ENCODE peak calls at places on chromosomes 6 and 20, in eight cellular contexts. One of them, this sample, is unnamed.

GRCh38 chr20:36575066-36575743 is 1.8 kb downstream of the TGIF2 start:
- DNase-seq in HCT116: no peak
- DNase-seq in K562: peak; percentile 57
- DNase-seq in GM23338: peak; percentile 60
- DNase-seq in GM12878: no peak
- DNase-seq in HL-60: peak; percentile 21
- DNase-seq in HepG2: peak; percentile 73
- DNase-seq in SK-N-SH: peak; percentile 81
- DNase-seq in this sample: no peak

GRCh38 chr6:116397960-116398359 is 27.2 kb downstream of the DSE start:
- DNase-seq in HCT116: no peak
- DNase-seq in K562: no peak
- DNase-seq in GM23338: no peak
- DNase-seq in GM12878: no peak
- DNase-seq in HL-60: no peak
- DNase-seq in HepG2: no peak
- DNase-seq in SK-N-SH: no peak
- DNase-seq in this sample: no peak

GRCh38 chr6:24907959-24908358 is 27.8 kb downstream of the RIPOR2 start:
- DNase-seq in HCT116: no peak
- DNase-seq in K562: no peak
- DNase-seq in GM23338: no peak
- DNase-seq in GM12878: no peak
- DNase-seq in HL-60: no peak
- DNase-seq in HepG2: no peak
- DNase-seq in SK-N-SH: no peak
- DNase-seq in this sample: no peak

GRCh38 chr6:153092082-153093013 is 38.7 kb downstream of the RGS17 start:
- DNase-seq in HCT116: peak; percentile 48
- DNase-seq in K562: no peak
- DNase-seq in GM23338: no peak
- DNase-seq in GM12878: peak; percentile 43
- DNase-seq in HL-60: no peak
- DNase-seq in HepG2: no peak
- DNase-seq in SK-N-SH: no peak
- DNase-seq in this sample: no peak

GRCh38 chr20:37365760-37366638 is 20.1 kb downstream of the SRC start:
- DNase-seq in HCT116: no peak
- DNase-seq in K562: no peak
- DNase-seq in GM23338: no peak
- DNase-seq in GM12878: peak; percentile 90
- DNase-seq in HL-60: peak; percentile 61
- DNase-seq in HepG2: no peak
- DNase-seq in SK-N-SH: no peak
- DNase-seq in this sample: no peak

GRCh38 chr6:54681987-54682386 is 164.6 kb upstream of the FAM83B start:
- DNase-seq in HCT116: peak; percentile 12
- DNase-seq in K562: no peak
- DNase-seq in GM23338: no peak
- DNase-seq in GM12878: no peak
- DNase-seq in HL-60: no peak
- DNase-seq in HepG2: no peak
- DNase-seq in SK-N-SH: no peak
- DNase-seq in this sample: peak; percentile 15

GRCh38 chr20:8155848-8156602 is 24.0 kb downstream of the PLCB1 start:
- DNase-seq in HCT116: no peak
- DNase-seq in K562: no peak
- DNase-seq in GM23338: no peak
- DNase-seq in GM12878: no peak
- DNase-seq in HL-60: no peak
- DNase-seq in HepG2: peak; percentile 47
- DNase-seq in SK-N-SH: no peak
- DNase-seq in this sample: no peak

GRCh38 chr6:10555625-10556309 is 34.6 kb downstream of the GCNT2 start:
- DNase-seq in HCT116: no peak
- DNase-seq in K562: no peak
- DNase-seq in GM23338: peak; percentile 91
- DNase-seq in GM12878: no peak
- DNase-seq in HL-60: no peak
- DNase-seq in HepG2: no peak
- DNase-seq in SK-N-SH: peak; percentile 65
- DNase-seq in this sample: no peak

GRCh38 chr6:109523478-109523877 is 40.5 kb upstream of the ZBTB24 start:
- DNase-seq in HCT116: no peak
- DNase-seq in K562: no peak
- DNase-seq in GM23338: no peak
- DNase-seq in GM12878: no peak
- DNase-seq in HL-60: no peak
- DNase-seq in HepG2: no peak
- DNase-seq in SK-N-SH: no peak
- DNase-seq in this sample: no peak

GRCh38 chr20:2748551-2749342 is 51.7 kb downstream of the CPXM1 start:
- DNase-seq in HCT116: no peak
- DNase-seq in K562: no peak
- DNase-seq in GM23338: peak; percentile 84
- DNase-seq in GM12878: no peak
- DNase-seq in HL-60: no peak
- DNase-seq in HepG2: no peak
- DNase-seq in SK-N-SH: no peak
- DNase-seq in this sample: no peak

GRCh38 chr20:33689973-33690372 is 3.8 kb upstream of the E2F1 start:
- DNase-seq in HCT116: no peak
- DNase-seq in K562: peak; percentile 73
- DNase-seq in GM23338: no peak
- DNase-seq in GM12878: no peak
- DNase-seq in HL-60: peak; percentile 72
- DNase-seq in HepG2: peak; percentile 50
- DNase-seq in SK-N-SH: no peak
- DNase-seq in this sample: no peak

GRCh38 chr20:36231331-36231730 is 4.9 kb upstream of the AAR2 start:
- DNase-seq in HCT116: no peak
- DNase-seq in K562: no peak
- DNase-seq in GM23338: peak; percentile 50
- DNase-seq in GM12878: no peak
- DNase-seq in HL-60: no peak
- DNase-seq in HepG2: no peak
- DNase-seq in SK-N-SH: no peak
- DNase-seq in this sample: no peak

GRCh38 chr6:56521454-56521853 is 121.2 kb downstream of the DST start:
- DNase-seq in HCT116: no peak
- DNase-seq in K562: no peak
- DNase-seq in GM23338: no peak
- DNase-seq in GM12878: no peak
- DNase-seq in HL-60: no peak
- DNase-seq in HepG2: peak; percentile 83
- DNase-seq in SK-N-SH: no peak
- DNase-seq in this sample: no peak

GRCh38 chr20:47984437-47984836 is 199.2 kb upstream of the SULF2 start:
- DNase-seq in HCT116: no peak
- DNase-seq in K562: no peak
- DNase-seq in GM23338: no peak
- DNase-seq in GM12878: no peak
- DNase-seq in HL-60: no peak
- DNase-seq in HepG2: no peak
- DNase-seq in SK-N-SH: no peak
- DNase-seq in this sample: no peak

GRCh38 chr6:155591741-155592140 is 136.1 kb upstream of the NOX3 start:
- DNase-seq in HCT116: no peak
- DNase-seq in K562: no peak
- DNase-seq in GM23338: no peak
- DNase-seq in GM12878: no peak
- DNase-seq in HL-60: no peak
- DNase-seq in HepG2: no peak
- DNase-seq in SK-N-SH: no peak
- DNase-seq in this sample: no peak

GRCh38 chr20:32510601-32511357 is 74.4 kb downstream of the NOL4L start:
- DNase-seq in HCT116: no peak
- DNase-seq in K562: peak; percentile 76
- DNase-seq in GM23338: no peak
- DNase-seq in GM12878: no peak
- DNase-seq in HL-60: no peak
- DNase-seq in HepG2: peak; percentile 44
- DNase-seq in SK-N-SH: no peak
- DNase-seq in this sample: no peak

GRCh38 chr20:63241272-63241671 is 5.6 kb downstream of the BIRC7 start:
- DNase-seq in HCT116: no peak
- DNase-seq in K562: no peak
- DNase-seq in GM23338: no peak
- DNase-seq in GM12878: no peak
- DNase-seq in HL-60: no peak
- DNase-seq in HepG2: no peak
- DNase-seq in SK-N-SH: no peak
- DNase-seq in this sample: no peak

GRCh38 chr6:27839303-27840081 is 72.7 kb downstream of the OR2B2 start:
- DNase-seq in HCT116: no peak
- DNase-seq in K562: no peak
- DNase-seq in GM23338: no peak
- DNase-seq in GM12878: no peak
- DNase-seq in HL-60: peak; percentile 36
- DNase-seq in HepG2: peak; percentile 59
- DNase-seq in SK-N-SH: peak; percentile 32
- DNase-seq in this sample: peak; percentile 46

GRCh38 chr6:41688256-41688965 is 47.0 kb downstream of the TFEB start:
- DNase-seq in HCT116: no peak
- DNase-seq in K562: no peak
- DNase-seq in GM23338: no peak
- DNase-seq in GM12878: no peak
- DNase-seq in HL-60: no peak
- DNase-seq in HepG2: no peak
- DNase-seq in SK-N-SH: no peak
- DNase-seq in this sample: no peak

GRCh38 chr6:26197736-26198625 is 110.8 kb downstream of the HFE start:
- DNase-seq in HCT116: peak; percentile 35
- DNase-seq in K562: no peak
- DNase-seq in GM23338: peak; percentile 51
- DNase-seq in GM12878: no peak
- DNase-seq in HL-60: peak; percentile 45
- DNase-seq in HepG2: peak; percentile 62
- DNase-seq in SK-N-SH: no peak
- DNase-seq in this sample: no peak

GRCh38 chr20:49656304-49656703 is 57.4 kb downstream of the B4GALT5 start:
- DNase-seq in HCT116: no peak
- DNase-seq in K562: no peak
- DNase-seq in GM23338: no peak
- DNase-seq in GM12878: no peak
- DNase-seq in HL-60: no peak
- DNase-seq in HepG2: no peak
- DNase-seq in SK-N-SH: no peak
- DNase-seq in this sample: no peak

GRCh38 chr20:43040427-43040826 is 149.3 kb downstream of the PTPRT start:
- DNase-seq in HCT116: no peak
- DNase-seq in K562: peak; percentile 32
- DNase-seq in GM23338: peak; percentile 1
- DNase-seq in GM12878: no peak
- DNase-seq in HL-60: peak; percentile 47
- DNase-seq in HepG2: peak; percentile 33
- DNase-seq in SK-N-SH: no peak
- DNase-seq in this sample: no peak

GRCh38 chr20:24737212-24737850 is 211.7 kb upstream of the CST7 start:
- DNase-seq in HCT116: no peak
- DNase-seq in K562: no peak
- DNase-seq in GM23338: no peak
- DNase-seq in GM12878: no peak
- DNase-seq in HL-60: no peak
- DNase-seq in HepG2: no peak
- DNase-seq in SK-N-SH: no peak
- DNase-seq in this sample: no peak

GRCh38 chr6:138662474-138662873 is 111.1 kb upstream of the CCDC28A start:
- DNase-seq in HCT116: no peak
- DNase-seq in K562: no peak
- DNase-seq in GM23338: no peak
- DNase-seq in GM12878: no peak
- DNase-seq in HL-60: no peak
- DNase-seq in HepG2: peak; percentile 53
- DNase-seq in SK-N-SH: no peak
- DNase-seq in this sample: peak; percentile 82

GRCh38 chr20:57902478-57902877 is 192.7 kb upstream of the PMEPA1 start:
- DNase-seq in HCT116: no peak
- DNase-seq in K562: no peak
- DNase-seq in GM23338: no peak
- DNase-seq in GM12878: no peak
- DNase-seq in HL-60: no peak
- DNase-seq in HepG2: no peak
- DNase-seq in SK-N-SH: no peak
- DNase-seq in this sample: no peak

DNA sequence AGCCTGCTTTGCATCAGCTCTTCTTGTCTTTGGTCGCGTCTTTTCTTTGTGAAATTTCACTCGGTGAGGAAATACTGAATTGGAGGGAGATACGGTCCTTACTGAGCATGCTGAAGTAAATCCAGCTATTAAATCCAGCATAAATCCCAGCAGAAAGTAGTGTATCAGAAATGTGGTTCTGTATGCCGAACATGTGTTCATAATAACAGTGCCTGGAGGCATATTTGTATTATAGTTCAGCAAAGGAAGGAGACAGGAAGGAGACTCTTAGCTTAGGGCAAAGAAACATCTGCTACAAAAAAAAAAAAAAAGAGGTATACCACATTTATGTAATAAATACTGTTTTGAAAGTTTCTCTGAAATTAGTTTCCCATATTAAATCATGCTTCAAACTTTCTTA is 211.8 kb downstream of the PLCB4 start:
- DNase-seq in HCT116: no peak
- DNase-seq in K562: no peak
- DNase-seq in GM23338: no peak
- DNase-seq in GM12878: no peak
- DNase-seq in HL-60: no peak
- DNase-seq in HepG2: no peak
- DNase-seq in SK-N-SH: peak; percentile 4
- DNase-seq in this sample: no peak
- TF ChIP-seq POLR2AphosphoS5 in HCT116: no peak
- TF ChIP-seq POLR2AphosphoS5 in K562: no peak
- TF ChIP-seq POLR2AphosphoS5 in GM23338: no peak
- TF ChIP-seq POLR2AphosphoS5 in GM12878: no peak
- TF ChIP-seq POLR2AphosphoS5 in HL-60: no peak
- TF ChIP-seq POLR2AphosphoS5 in HepG2: no peak
- TF ChIP-seq POLR2AphosphoS5 in SK-N-SH: no peak
- TF ChIP-seq POLR2AphosphoS5 in this sample: no peak

GRCh38 chr20:10171864-10172751 is 46.5 kb upstream of the SNAP25 start:
- DNase-seq in HCT116: no peak
- DNase-seq in K562: no peak
- DNase-seq in GM23338: peak; percentile 71
- DNase-seq in GM12878: no peak
- DNase-seq in HL-60: no peak
- DNase-seq in HepG2: no peak
- DNase-seq in SK-N-SH: peak; percentile 89
- DNase-seq in this sample: no peak
- TF ChIP-seq REST in HCT116: no peak
- TF ChIP-seq REST in K562: no peak
- TF ChIP-seq REST in GM23338: no peak
- TF ChIP-seq REST in GM12878: no peak
- TF ChIP-seq REST in HL-60: peak; percentile 2
- TF ChIP-seq REST in HepG2: no peak
- TF ChIP-seq REST in SK-N-SH: no peak
- TF ChIP-seq REST in this sample: no peak

GRCh38 chr6:2310042-2310441 is 64.6 kb upstream of the GMDS start:
- DNase-seq in HCT116: no peak
- DNase-seq in K562: no peak
- DNase-seq in GM23338: no peak
- DNase-seq in GM12878: peak; percentile 1
- DNase-seq in HL-60: no peak
- DNase-seq in HepG2: no peak
- DNase-seq in SK-N-SH: no peak
- DNase-seq in this sample: no peak
- TF ChIP-seq POLR2AphosphoS5 in HCT116: no peak
- TF ChIP-seq POLR2AphosphoS5 in K562: no peak
- TF ChIP-seq POLR2AphosphoS5 in GM23338: no peak
- TF ChIP-seq POLR2AphosphoS5 in GM12878: no peak
- TF ChIP-seq POLR2AphosphoS5 in HL-60: no peak
- TF ChIP-seq POLR2AphosphoS5 in HepG2: no peak
- TF ChIP-seq POLR2AphosphoS5 in SK-N-SH: no peak
- TF ChIP-seq POLR2AphosphoS5 in this sample: no peak

GRCh38 chr20:5504061-5504739 is 187.4 kb upstream of the PROKR2 start:
- DNase-seq in HCT116: no peak
- DNase-seq in K562: peak; percentile 60
- DNase-seq in GM23338: peak; percentile 43
- DNase-seq in GM12878: no peak
- DNase-seq in HL-60: no peak
- DNase-seq in HepG2: peak; percentile 40
- DNase-seq in SK-N-SH: peak; percentile 85
- DNase-seq in this sample: no peak
- TF ChIP-seq REST in HCT116: no peak
- TF ChIP-seq REST in K562: no peak
- TF ChIP-seq REST in GM23338: no peak
- TF ChIP-seq REST in GM12878: no peak
- TF ChIP-seq REST in HL-60: no peak
- TF ChIP-seq REST in HepG2: no peak
- TF ChIP-seq REST in SK-N-SH: no peak
- TF ChIP-seq REST in this sample: no peak

This sample was measured in Panc1.